ENCODE peak calls at places on chromosomes 16 and 17, in ten cellular contexts. U, T, E, S, V, L, K, O, P and W are unnamed samples.

GRCh38 chr16:19664166-19664565 is 53.9 kb downstream of the KNOP1 start:
- DNase-seq in K (no peak), U (no peak), L (no peak), P (no peak), S (no peak), O (no peak), T (no peak), E (no peak), V (no peak), W (no peak)

GRCh38 chr17:58312824-58313223 is 15.8 kb downstream of the TSPOAP1 start:
- DNase-seq in K (no peak), P (no peak), L (no peak), U (no peak), V (no peak), T (no peak), S (no peak), O (no peak), E (no peak), W (no peak)

GRCh38 chr16:29029168-29029994 is 44.5 kb downstream of the LAT start:
- DNase-seq in K (no peak), L (peak), U (peak), O (no peak), T (peak), E (no peak), S (peak), P (no peak), V (peak), W (no peak)

GRCh38 chr17:61157246-61157887 is 242.3 kb upstream of the TBX2 start:
- DNase-seq in U (no peak), O (no peak), P (no peak), S (no peak), K (peak), E (peak), T (peak), L (no peak), V (peak), W (no peak)

GRCh38 chr17:60135951-60136666 is 13.7 kb upstream of the CA4 start:
- DNase-seq in S (no peak), O (no peak), L (no peak), U (no peak), V (no peak), P (no peak), T (no peak), K (no peak), E (no peak), W (no peak)

GRCh38 chr16:77555101-77555500 is 120.3 kb upstream of the ADAMTS18 start:
- DNase-seq in S (no peak), V (no peak), L (no peak), U (no peak), T (no peak), E (no peak), O (no peak), K (no peak), P (no peak), W (no peak)

GRCh38 chr17:7992516-7992915 is 9.9 kb upstream of the GUCY2D start:
- DNase-seq in L (no peak), O (no peak), V (peak), U (no peak), T (peak), S (no peak), P (no peak), K (no peak), E (no peak), W (no peak)

GRCh38 chr17:64056269-64057005 is 36.0 kb upstream of the ICAM2 start:
- DNase-seq in S (no peak), L (peak), T (no peak), E (no peak), P (peak), U (no peak), K (peak), V (no peak), O (no peak), W (peak)

GRCh38 chr17:78862073-78863023 is 21.7 kb upstream of the USP36 start:
- DNase-seq in K (no peak), O (no peak), V (peak), S (no peak), U (no peak), E (no peak), P (peak), L (no peak), T (peak), W (no peak)

GRCh38 chr17:36625188-36625587 is 23.8 kb downstream of the MRM1 start:
- DNase-seq in O (no peak), L (no peak), E (no peak), P (no peak), S (no peak), U (no peak), V (no peak), K (no peak), T (no peak), W (no peak)

GRCh38 chr16:20803561-20804214 is 2.6 kb downstream of the ERI2 start:
- DNase-seq in K (no peak), O (no peak), V (no peak), U (no peak), S (no peak), T (no peak), L (no peak), E (no peak), P (no peak), W (no peak)

GRCh38 chr16:73000020-73000906 is 47.7 kb downstream of the ZFHX3 start:
- DNase-seq in O (no peak), K (peak), L (no peak), S (no peak), E (no peak), V (peak), T (peak), P (peak), U (no peak), W (no peak)

GRCh38 chr16:88419790-88420189 is 33.3 kb upstream of the ZFPM1 start:
- DNase-seq in S (no peak), P (no peak), O (no peak), U (no peak), V (no peak), L (no peak), K (no peak), E (no peak), T (no peak), W (no peak)

GRCh38 chr16:85810097-85810741 is 10.7 kb downstream of the COX4I1 start:
- DNase-seq in V (no peak), P (no peak), E (no peak), L (no peak), O (no peak), S (no peak), K (no peak), T (no peak), U (no peak), W (no peak)

GRCh38 chr16:59170065-59170712 is 436.1 kb upstream of the GOT2 start:
- DNase-seq in T (no peak), L (peak), V (no peak), O (no peak), S (no peak), U (no peak), E (no peak), P (no peak), K (no peak), W (no peak)

GRCh38 chr17:45782889-45783592 is 1.1 kb upstream of the CRHR1 start:
- DNase-seq in T (no peak), K (no peak), O (no peak), P (no peak), S (no peak), E (peak), V (no peak), U (peak), L (no peak), W (peak)

GRCh38 chr16:88298166-88298881 is 84.4 kb upstream of the ZNF469 start:
- DNase-seq in L (no peak), O (no peak), E (no peak), K (no peak), V (peak), P (no peak), U (no peak), T (peak), S (no peak), W (no peak)

GRCh38 chr17:72726936-72727335 is 365.6 kb downstream of the SLC39A11 start:
- DNase-seq in V (peak), K (no peak), U (peak), L (no peak), O (peak), T (peak), P (no peak), E (no peak), S (no peak), W (peak)

GRCh38 chr17:40281663-40282062 is 6.0 kb upstream of the CDC6 start:
- DNase-seq in S (no peak), K (no peak), V (peak), P (no peak), T (no peak), O (no peak), L (peak), E (no peak), U (no peak), W (no peak)

GRCh38 chr17:62126292-62126691 is 61.2 kb upstream of the MED13 start:
- DNase-seq in O (no peak), L (no peak), T (no peak), K (no peak), P (no peak), E (peak), V (no peak), S (no peak), U (no peak), W (no peak)

GRCh38 chr17:82031303-82031884 is at the start of gene RAC3:
- DNase-seq in O (no peak), E (peak), P (peak), S (no peak), U (peak), L (no peak), V (peak), K (no peak), T (no peak), W (peak)

GRCh38 chr16:31868164-31868563 is 5.4 kb upstream of the ZNF267 start:
- DNase-seq in T (no peak), S (no peak), P (no peak), O (no peak), E (no peak), U (no peak), L (no peak), V (no peak), K (no peak), W (no peak)

GRCh38 chr16:996672-997071 is 15.1 kb downstream of the SOX8 start:
- DNase-seq in V (no peak), U (no peak), S (no peak), P (no peak), K (no peak), E (no peak), L (no peak), O (no peak), T (no peak), W (no peak)

GRCh38 chr17:55588858-55589257 is 77.6 kb upstream of the SMIM36 start:
- DNase-seq in L (no peak), S (no peak), P (no peak), K (no peak), O (no peak), T (peak), E (no peak), V (peak), U (no peak), W (no peak)

GRCh38 chr16:35386619-35387018 is 1927.2 kb downstream of the TP53TG3F start:
- DNase-seq in T (no peak), O (no peak), U (no peak), E (no peak), V (no peak), S (no peak), L (no peak), P (no peak), K (no peak), W (no peak)

GRCh38 chr17:61366715-61367413 is 32.8 kb upstream of the TBX2 start:
- DNase-seq in U (no peak), S (no peak), P (no peak), L (no peak), K (peak), T (no peak), E (no peak), O (no peak), V (no peak), W (peak)

GRCh38 chr16:27123795-27124194 is 57.1 kb downstream of the C16orf82 start:
- DNase-seq in T (peak), S (no peak), L (no peak), P (no peak), U (no peak), O (no peak), K (no peak), V (peak), E (no peak), W (no peak)

GRCh38 chr16:77882359-77882758 is 94.0 kb downstream of the VAT1L start:
- DNase-seq in L (no peak), S (no peak), E (no peak), K (no peak), P (no peak), V (peak), O (no peak), T (peak), U (no peak), W (no peak)

GRCh38 chr16:31130336-31130812 is 5.2 kb downstream of the PRSS8 start:
- DNase-seq in L (no peak), T (no peak), P (no peak), S (no peak), E (no peak), U (no peak), K (no peak), V (no peak), O (no peak), W (no peak)

GRCh38 chr16:51408357-51408756 is 257.3 kb upstream of the SALL1 start:
- DNase-seq in T (peak), L (no peak), O (no peak), S (no peak), V (peak), K (no peak), P (peak), U (no peak), E (no peak), W (no peak)

GRCh38 chr16:87297918-87298631 is 19.1 kb downstream of the C16orf95 start:
- DNase-seq in O (peak), P (peak), L (no peak), E (no peak), S (no peak), K (no peak), T (peak), U (peak), V (peak), W (no peak)

GRCh38 chr17:17152385-17152784 is 53.7 kb downstream of the PLD6 start:
- DNase-seq in K (no peak), L (no peak), T (no peak), U (no peak), P (no peak), E (no peak), V (peak), O (no peak), S (no peak), W (no peak)

GRCh38 chr17:77129568-77130301 is 11.0 kb upstream of the SEC14L1 start:
- DNase-seq in V (peak), E (no peak), K (no peak), L (no peak), P (no peak), U (no peak), T (peak), S (no peak), O (no peak), W (no peak)